ENCODE peak calls at places on chromosomes 11 and 22, in six cellular contexts. L, S, P, G, C and Y are unnamed samples.

GRCh38 chr11:36131719-36132349 is 157.4 kb downstream of the COMMD9 start:
- DNase-seq in C (peak; percentile 18), S (peak; percentile 71), P (peak; percentile 47), G (peak; percentile 70), L (no peak), Y (no peak)

GRCh38 chr11:16883179-16883578 is 131.0 kb downstream of the PLEKHA7 start:
- DNase-seq in P (no peak), G (peak; percentile 30), L (no peak), S (no peak), C (no peak), Y (no peak)

GRCh38 chr11:86740628-86741488 is 59.5 kb upstream of the PRSS23 start:
- DNase-seq in L (no peak), C (no peak), G (peak; percentile 95), S (no peak), P (no peak), Y (no peak)

GRCh38 chr11:12192796-12193514 is 82.6 kb downstream of the MICAL2 start:
- DNase-seq in G (no peak), L (no peak), C (no peak), S (no peak), P (no peak), Y (no peak)

GRCh38 chr11:117825538-117826359 is 1.2 kb upstream of the FXYD2 start:
- DNase-seq in S (no peak), G (no peak), L (no peak), P (no peak), C (no peak), Y (no peak)

GRCh38 chr11:122784325-122785155 is 53.8 kb upstream of the CRTAM start:
- DNase-seq in C (no peak), L (no peak), G (peak; percentile 89), P (no peak), S (no peak), Y (no peak)

GRCh38 chr11:5204787-5205186 is 4.3 kb upstream of the OR51V1 start:
- DNase-seq in L (no peak), S (no peak), P (no peak), C (no peak), G (peak; percentile 69), Y (no peak)

GRCh38 chr11:116162541-116163230 is 610.1 kb downstream of the BUD13 start:
- DNase-seq in C (peak; percentile 53), G (peak; percentile 56), P (no peak), L (peak; percentile 1), S (no peak), Y (no peak)

GRCh38 chr11:96219981-96220623 is 122.9 kb downstream of the MAML2 start:
- DNase-seq in G (peak; percentile 63), P (no peak), S (no peak), L (no peak), C (no peak), Y (no peak)

GRCh38 chr11:59267196-59267595 is 54.5 kb upstream of the MPEG1 start:
- DNase-seq in C (no peak), L (no peak), P (no peak), G (no peak), S (no peak), Y (peak; percentile 59)

GRCh38 chr22:24156915-24157782 is 24.1 kb upstream of the SUSD2 start:
- DNase-seq in P (no peak), L (peak; percentile 85), G (peak; percentile 84), S (peak; percentile 94), C (peak; percentile 74), Y (peak; percentile 78)

GRCh38 chr11:77101043-77101537 is 1.6 kb upstream of the OMP start:
- DNase-seq in S (no peak), L (no peak), P (no peak), C (no peak), G (peak; percentile 46), Y (no peak)

GRCh38 chr11:19460718-19461405 is 220.1 kb upstream of the E2F8 start:
- DNase-seq in S (no peak), G (no peak), C (no peak), P (no peak), L (no peak), Y (no peak)

GRCh38 chr22:35018995-35019394 is 47.0 kb upstream of the ISX start:
- DNase-seq in L (no peak), G (no peak), C (no peak), P (no peak), S (no peak), Y (no peak)

GRCh38 chr11:61460474-61460881 is 30.6 kb downstream of the SDHAF2 start:
- DNase-seq in P (no peak), C (no peak), G (no peak), L (no peak), S (no peak), Y (no peak)

GRCh38 chr11:105202844-105203548 is 63.4 kb upstream of the CARD18 start:
- DNase-seq in L (no peak), C (no peak), S (no peak), G (peak; percentile 24), P (no peak), Y (no peak)

GRCh38 chr22:24066872-24067271 is 55.8 kb downstream of the CABIN1 start:
- DNase-seq in L (no peak), C (no peak), S (no peak), G (no peak), P (no peak), Y (no peak)

GRCh38 chr11:92793189-92793588 is 176.3 kb upstream of the MTNR1B start:
- DNase-seq in G (no peak), S (no peak), P (no peak), C (no peak), L (no peak), Y (no peak)

GRCh38 chr11:45383229-45383628 is 97.1 kb upstream of the SYT13 start:
- DNase-seq in C (no peak), L (no peak), P (no peak), G (no peak), S (no peak), Y (no peak)